ENCODE peak calls at places on chromosomes 4 and X, in nine cellular contexts. One of them, this sample, is unnamed.

GRCh38 chr4:147163311-147163710 is 217.6 kb upstream of the TTC29 start:
- DNase-seq in COR-L47: no peak
- DNase-seq in stimulated activated CD4-positive, alpha-beta T cell treated with anti-CD3 and anti-CD28 coated beads, Interleukin-4, amount 100 ng/mL, for 4 hours: no peak
- DNase-seq in stomach: no peak
- DNase-seq in ecto neural progenitor cell: no peak
- DNase-seq in mesenteric fat pad: no peak
- DNase-seq in GM12865: no peak
- DNase-seq in activated T-helper 9 cell treated with anti-CD3 and anti-CD28 coated beads, Interleukin-2, amount 50 U/mL, for 16 hours: no peak
- DNase-seq in hepatic stellate cell: no peak
- DNase-seq in this sample: no peak

GRCh38 chr4:101696276-101697010 is 94.1 kb upstream of the BANK1 start:
- DNase-seq in mesenteric fat pad: no peak
- DNase-seq in hepatic stellate cell: no peak
- DNase-seq in activated T-helper 9 cell treated with anti-CD3 and anti-CD28 coated beads, Interleukin-2, amount 50 U/mL, for 16 hours: no peak
- DNase-seq in ecto neural progenitor cell: no peak
- DNase-seq in COR-L47: no peak
- DNase-seq in stomach: no peak
- DNase-seq in GM12865: no peak
- DNase-seq in stimulated activated CD4-positive, alpha-beta T cell treated with anti-CD3 and anti-CD28 coated beads, Interleukin-4, amount 100 ng/mL, for 4 hours: no peak
- DNase-seq in this sample: no peak

GRCh38 chr4:103171006-103171405 is 27.1 kb downstream of the CENPE start:
- DNase-seq in COR-L47: no peak
- DNase-seq in hepatic stellate cell: no peak
- DNase-seq in stimulated activated CD4-positive, alpha-beta T cell treated with anti-CD3 and anti-CD28 coated beads, Interleukin-4, amount 100 ng/mL, for 4 hours: no peak
- DNase-seq in stomach: no peak
- DNase-seq in mesenteric fat pad: no peak
- DNase-seq in ecto neural progenitor cell: no peak
- DNase-seq in activated T-helper 9 cell treated with anti-CD3 and anti-CD28 coated beads, Interleukin-2, amount 50 U/mL, for 16 hours: no peak
- DNase-seq in GM12865: no peak
- DNase-seq in this sample: no peak

GRCh38 chr4:177236889-177237288 is 72.8 kb upstream of the NEIL3 start:
- DNase-seq in GM12865: no peak
- DNase-seq in mesenteric fat pad: no peak
- DNase-seq in COR-L47: no peak
- DNase-seq in activated T-helper 9 cell treated with anti-CD3 and anti-CD28 coated beads, Interleukin-2, amount 50 U/mL, for 16 hours: no peak
- DNase-seq in stimulated activated CD4-positive, alpha-beta T cell treated with anti-CD3 and anti-CD28 coated beads, Interleukin-4, amount 100 ng/mL, for 4 hours: no peak
- DNase-seq in stomach: no peak
- DNase-seq in hepatic stellate cell: no peak
- DNase-seq in ecto neural progenitor cell: no peak
- DNase-seq in this sample: no peak

GRCh38 chr4:61714387-61714890 is 514.3 kb downstream of the ADGRL3 start:
- DNase-seq in ecto neural progenitor cell: no peak
- DNase-seq in mesenteric fat pad: no peak
- DNase-seq in GM12865: no peak
- DNase-seq in COR-L47: no peak
- DNase-seq in activated T-helper 9 cell treated with anti-CD3 and anti-CD28 coated beads, Interleukin-2, amount 50 U/mL, for 16 hours: no peak
- DNase-seq in stomach: no peak
- DNase-seq in stimulated activated CD4-positive, alpha-beta T cell treated with anti-CD3 and anti-CD28 coated beads, Interleukin-4, amount 100 ng/mL, for 4 hours: no peak
- DNase-seq in hepatic stellate cell: no peak
- DNase-seq in this sample: no peak

GRCh38 chr4:76969493-76969892 is 19.9 kb downstream of the SEPTIN11 start:
- DNase-seq in stimulated activated CD4-positive, alpha-beta T cell treated with anti-CD3 and anti-CD28 coated beads, Interleukin-4, amount 100 ng/mL, for 4 hours: no peak
- DNase-seq in COR-L47: no peak
- DNase-seq in activated T-helper 9 cell treated with anti-CD3 and anti-CD28 coated beads, Interleukin-2, amount 50 U/mL, for 16 hours: no peak
- DNase-seq in stomach: no peak
- DNase-seq in ecto neural progenitor cell: no peak
- DNase-seq in mesenteric fat pad: no peak
- DNase-seq in GM12865: no peak
- DNase-seq in hepatic stellate cell: no peak
- DNase-seq in this sample: no peak

GRCh38 chr4:139472761-139473335 is 18.9 kb downstream of the RAB33B start:
- DNase-seq in stimulated activated CD4-positive, alpha-beta T cell treated with anti-CD3 and anti-CD28 coated beads, Interleukin-4, amount 100 ng/mL, for 4 hours: no peak
- DNase-seq in COR-L47: no peak
- DNase-seq in hepatic stellate cell: no peak
- DNase-seq in activated T-helper 9 cell treated with anti-CD3 and anti-CD28 coated beads, Interleukin-2, amount 50 U/mL, for 16 hours: no peak
- DNase-seq in stomach: no peak
- DNase-seq in mesenteric fat pad: no peak
- DNase-seq in GM12865: no peak
- DNase-seq in ecto neural progenitor cell: no peak
- DNase-seq in this sample: no peak

GRCh38 chr4:26321326-26322276 is 787 bp downstream of the RBPJ start:
- DNase-seq in GM12865: peak
- DNase-seq in COR-L47: peak
- DNase-seq in activated T-helper 9 cell treated with anti-CD3 and anti-CD28 coated beads, Interleukin-2, amount 50 U/mL, for 16 hours: peak
- DNase-seq in ecto neural progenitor cell: peak
- DNase-seq in mesenteric fat pad: no peak
- DNase-seq in stimulated activated CD4-positive, alpha-beta T cell treated with anti-CD3 and anti-CD28 coated beads, Interleukin-4, amount 100 ng/mL, for 4 hours: peak
- DNase-seq in stomach: no peak
- DNase-seq in hepatic stellate cell: no peak
- DNase-seq in this sample: no peak

GRCh38 chr4:26076000-26076587 is 162.1 kb downstream of the SMIM20 start:
- DNase-seq in activated T-helper 9 cell treated with anti-CD3 and anti-CD28 coated beads, Interleukin-2, amount 50 U/mL, for 16 hours: peak
- DNase-seq in mesenteric fat pad: no peak
- DNase-seq in GM12865: peak
- DNase-seq in stimulated activated CD4-positive, alpha-beta T cell treated with anti-CD3 and anti-CD28 coated beads, Interleukin-4, amount 100 ng/mL, for 4 hours: no peak
- DNase-seq in stomach: no peak
- DNase-seq in ecto neural progenitor cell: no peak
- DNase-seq in COR-L47: no peak
- DNase-seq in hepatic stellate cell: no peak
- DNase-seq in this sample: no peak

GRCh38 chrX:24594531-24594930 is 52.6 kb downstream of the PCYT1B start:
- DNase-seq in hepatic stellate cell: no peak
- DNase-seq in stimulated activated CD4-positive, alpha-beta T cell treated with anti-CD3 and anti-CD28 coated beads, Interleukin-4, amount 100 ng/mL, for 4 hours: no peak
- DNase-seq in activated T-helper 9 cell treated with anti-CD3 and anti-CD28 coated beads, Interleukin-2, amount 50 U/mL, for 16 hours: no peak
- DNase-seq in stomach: no peak
- DNase-seq in GM12865: no peak
- DNase-seq in mesenteric fat pad: no peak
- DNase-seq in COR-L47: no peak
- DNase-seq in ecto neural progenitor cell: no peak
- DNase-seq in this sample: no peak

GRCh38 chr4:106707776-106708603 is 328.1 kb downstream of the DKK2 start:
- DNase-seq in GM12865: no peak
- DNase-seq in mesenteric fat pad: no peak
- DNase-seq in hepatic stellate cell: no peak
- DNase-seq in COR-L47: no peak
- DNase-seq in ecto neural progenitor cell: no peak
- DNase-seq in activated T-helper 9 cell treated with anti-CD3 and anti-CD28 coated beads, Interleukin-2, amount 50 U/mL, for 16 hours: no peak
- DNase-seq in stimulated activated CD4-positive, alpha-beta T cell treated with anti-CD3 and anti-CD28 coated beads, Interleukin-4, amount 100 ng/mL, for 4 hours: no peak
- DNase-seq in stomach: no peak
- DNase-seq in this sample: no peak

GRCh38 chr4:184417802-184418511 is 56.4 kb downstream of the IRF2 start:
- DNase-seq in ecto neural progenitor cell: no peak
- DNase-seq in hepatic stellate cell: peak
- DNase-seq in COR-L47: no peak
- DNase-seq in stomach: no peak
- DNase-seq in activated T-helper 9 cell treated with anti-CD3 and anti-CD28 coated beads, Interleukin-2, amount 50 U/mL, for 16 hours: no peak
- DNase-seq in stimulated activated CD4-positive, alpha-beta T cell treated with anti-CD3 and anti-CD28 coated beads, Interleukin-4, amount 100 ng/mL, for 4 hours: no peak
- DNase-seq in GM12865: peak
- DNase-seq in mesenteric fat pad: no peak
- DNase-seq in this sample: no peak

This sample was measured in NCI-H774.